ENCODE peak calls at places on chromosome 1, in seven cellular contexts. B is cardiac muscle cell, W is nephron progenitor cell, R is endothelial cell, A is uterus, L is right atrium auricular region, X is PC-3. P is an unnamed sample.

GRCh38 chr1:246418565-246419312 is 88.3 kb downstream of the SMYD3 start:
- DNase-seq in X (no peak), L (no peak), A (no peak), B (no peak), R (no peak), W (no peak), P (no peak)

GRCh38 chr1:17438176-17438976 is 1.1 kb downstream of the RCC2 start:
- DNase-seq in X (peak), B (peak), L (no peak), W (peak), A (peak), R (peak), P (no peak)

GRCh38 chr1:15950763-15951295 is 25.1 kb downstream of the ZBTB17 start:
- DNase-seq in R (no peak), B (no peak), X (no peak), W (no peak), A (peak), L (peak), P (no peak)

GRCh38 chr1:201042663-201043461 is 19.3 kb upstream of the KIF21B start:
- DNase-seq in X (peak), W (peak), B (peak), A (peak), R (peak), L (peak), P (no peak)

GRCh38 chr1:171769171-171769570 is 12.3 kb upstream of the METTL13 start:
- DNase-seq in A (no peak), W (no peak), L (no peak), X (no peak), R (no peak), B (no peak), P (no peak)

GRCh38 chr1:46401964-46402626 is 8.0 kb downstream of the FAAH start:
- DNase-seq in X (peak), R (no peak), W (no peak), B (no peak), A (peak), L (peak), P (no peak)

GRCh38 chr1:236534164-236534651 is 10.4 kb downstream of the LGALS8 start:
- DNase-seq in B (no peak), R (no peak), A (no peak), X (peak), W (no peak), L (no peak), P (no peak)

GRCh38 chr1:199173356-199173755 is 534.5 kb downstream of the PTPRC start:
- DNase-seq in L (no peak), B (no peak), W (no peak), A (no peak), X (no peak), R (no peak), P (no peak)

GRCh38 chr1:19006837-19007271 is 50.4 kb upstream of the IFFO2 start:
- DNase-seq in A (no peak), L (no peak), X (no peak), B (no peak), R (no peak), W (no peak), P (no peak)

GRCh38 chr1:224059897-224060462 is 53.9 kb upstream of the FBXO28 start:
- DNase-seq in L (no peak), A (no peak), B (no peak), X (no peak), R (no peak), W (no peak), P (no peak)

GRCh38 chr1:153565529-153566374 is at the start of gene S100A2:
- DNase-seq in A (peak), B (no peak), W (no peak), R (no peak), X (peak), L (peak), P (no peak)

GRCh38 chr1:29431138-29431537 is 194.8 kb downstream of the PTPRU start:
- DNase-seq in A (no peak), W (no peak), L (no peak), X (no peak), R (no peak), B (no peak), P (no peak)
- TF ChIP-seq CTCF in A (no peak), W (no peak), L (no peak), X (no peak), R (no peak), B (no peak), P (no peak)

DNA sequence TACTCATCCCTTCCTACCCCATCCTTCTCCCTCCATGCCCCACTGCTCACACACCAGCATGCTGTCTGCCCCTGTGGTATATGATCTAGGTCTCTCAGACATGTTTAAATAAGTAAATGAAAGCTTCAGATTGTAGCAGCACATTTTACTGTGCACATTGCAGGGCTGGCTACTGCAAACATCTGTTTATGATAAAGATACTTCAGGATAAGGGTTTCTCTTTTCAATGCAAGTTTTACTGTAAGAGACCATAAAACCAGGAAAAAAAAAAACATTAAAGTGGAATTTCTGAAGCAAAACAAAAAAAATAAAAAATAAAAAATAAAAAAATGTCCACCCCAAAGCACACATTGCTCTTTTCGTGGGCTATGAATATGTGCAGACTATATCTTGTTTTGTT is 184.4 kb downstream of the USH2A start:
- DNase-seq in X (no peak), R (no peak), B (no peak), L (no peak), W (no peak), A (no peak), P (no peak)
- TF ChIP-seq CTCF in X (no peak), R (no peak), B (no peak), L (no peak), W (no peak), A (no peak), P (no peak)

GRCh38 chr1:102796429-102796828 is 311.9 kb downstream of the COL11A1 start:
- DNase-seq in W (no peak), A (no peak), L (no peak), X (no peak), R (no peak), B (no peak), P (no peak)

GRCh38 chr1:102790997-102791396 is 317.3 kb downstream of the COL11A1 start:
- DNase-seq in R (no peak), X (peak), B (no peak), A (no peak), W (no peak), L (no peak), P (no peak)
- TF ChIP-seq CTCF in R (no peak), X (no peak), B (peak), A (no peak), W (no peak), L (no peak), P (peak)

DNA sequence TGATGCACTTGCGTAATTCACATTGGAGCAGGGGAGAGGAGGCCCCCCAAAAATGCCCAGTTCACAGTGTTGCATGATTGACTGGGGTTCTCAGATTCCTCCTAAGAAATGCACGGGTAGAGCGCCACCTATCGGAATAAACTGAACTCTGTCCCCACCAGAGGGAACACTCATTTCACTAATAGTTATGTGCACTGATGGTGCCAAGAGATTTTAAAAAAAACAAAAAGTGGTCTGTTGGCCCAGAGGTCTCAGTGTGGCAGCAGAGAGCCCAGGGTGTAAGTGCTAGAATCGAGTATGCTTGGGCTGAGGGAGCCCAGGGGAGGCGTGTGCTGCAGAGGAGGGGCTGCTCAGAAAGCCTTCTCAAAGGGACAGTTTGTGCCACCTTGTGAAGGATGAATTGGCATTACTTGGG is 6.9 kb downstream of the PINK1 start:
- DNase-seq in R (peak), W (peak), L (no peak), A (peak), X (peak), B (peak), P (no peak)
- TF ChIP-seq CTCF in R (peak), W (peak), L (peak), A (peak), X (peak), B (peak), P (peak)

GRCh38 chr1:35115459-35116383 is 36.5 kb downstream of the ZMYM1 start:
- DNase-seq in B (no peak), R (no peak), A (no peak), W (no peak), L (no peak), X (peak), P (no peak)

GRCh38 chr1:35111106-35111505 is 31.9 kb downstream of the ZMYM1 start:
- DNase-seq in L (no peak), R (no peak), X (peak), A (no peak), W (no peak), B (no peak), P (no peak)

DNA sequence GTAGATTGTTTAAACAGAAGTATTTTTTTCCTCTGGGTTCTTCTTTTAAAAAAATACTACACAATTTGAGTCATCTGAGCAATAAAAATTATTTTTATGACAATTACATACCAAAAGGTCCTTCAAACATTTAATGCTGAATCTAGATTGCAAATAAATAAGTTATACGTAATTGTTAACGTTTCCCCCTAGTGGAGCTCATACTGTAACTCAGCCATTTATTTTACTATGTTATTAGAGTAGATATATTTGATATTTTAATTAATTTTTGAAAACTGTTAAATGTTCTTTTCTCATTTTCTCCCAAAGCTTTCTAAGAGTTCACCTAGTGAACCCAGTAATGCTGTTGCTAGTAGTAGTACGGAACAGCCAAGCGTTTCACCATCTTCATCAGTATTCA is 33.5 kb downstream of the ZMYM1 start:
- DNase-seq in L (no peak), B (no peak), R (no peak), W (no peak), X (peak), A (no peak), P (no peak)
- TF ChIP-seq CTCF in L (no peak), B (peak), R (peak), W (no peak), X (peak), A (no peak), P (peak)

GRCh38 chr1:31880957-31881697 is 57.0 kb downstream of the PTP4A2 start:
- DNase-seq in W (no peak), R (no peak), L (no peak), A (no peak), X (peak), B (no peak), P (no peak)
- TF ChIP-seq CTCF in W (no peak), R (no peak), L (no peak), A (no peak), X (no peak), B (no peak), P (no peak)

DNA sequence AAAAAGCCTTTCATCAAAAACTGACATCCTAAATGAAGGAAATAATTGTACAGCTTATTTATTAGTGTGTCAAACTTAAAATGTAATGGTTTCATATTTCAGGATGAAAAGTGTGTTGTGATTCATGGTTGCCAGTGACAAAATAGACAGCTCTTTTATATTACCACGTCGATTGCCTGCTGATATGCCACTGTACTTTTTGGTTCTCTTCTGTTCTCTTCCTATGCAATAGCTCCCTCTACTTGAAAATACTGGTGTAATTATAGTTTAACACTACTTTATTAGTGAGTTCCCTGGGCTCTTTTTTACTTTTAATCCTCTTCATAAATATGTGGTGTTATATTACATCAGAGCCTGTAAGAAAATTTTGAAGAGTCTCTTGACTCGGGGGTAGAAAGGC is 111.3 kb downstream of the PATJ start:
- DNase-seq in X (peak), A (no peak), B (no peak), W (no peak), R (no peak), L (no peak), P (no peak)
- TF ChIP-seq CTCF in X (peak), A (peak), B (peak), W (no peak), R (no peak), L (peak), P (peak)

DNA sequence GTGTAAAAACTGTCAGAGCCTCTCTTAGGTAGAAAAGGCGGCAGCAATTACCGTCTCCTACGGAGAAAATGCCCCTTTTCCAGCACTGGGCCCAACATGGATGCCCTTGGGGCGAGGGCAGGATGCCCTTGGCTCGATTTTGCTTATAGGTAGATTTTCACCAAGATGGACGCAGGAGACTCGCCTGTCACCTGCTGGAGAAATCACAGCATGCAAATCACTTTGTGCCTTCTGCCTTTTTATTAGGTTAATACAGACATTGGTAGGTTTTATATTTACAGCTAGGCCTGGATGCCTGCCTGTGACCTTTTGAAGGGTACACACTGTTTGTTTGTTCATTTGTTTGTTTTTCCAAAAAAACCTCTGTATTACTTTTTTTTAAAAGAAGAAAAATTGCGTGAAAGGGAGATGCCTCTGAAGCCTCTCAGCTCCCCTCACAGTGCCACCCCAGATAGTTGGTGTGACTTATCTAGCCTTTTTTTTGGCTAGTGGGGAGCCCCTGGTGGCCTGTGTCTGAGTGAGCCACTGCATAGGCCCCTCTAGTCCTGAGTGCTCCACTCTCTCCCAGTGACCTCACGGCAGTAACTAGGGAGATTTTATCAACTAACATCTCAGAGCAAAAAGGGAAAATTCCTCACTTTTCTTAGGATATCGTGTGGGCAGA is 2.5 kb downstream of the ATP1B1 start:
- DNase-seq in A (no peak), R (no peak), X (peak), L (no peak), B (peak), W (no peak), P (no peak)
- TF ChIP-seq CTCF in A (peak), R (no peak), X (peak), L (peak), B (peak), W (no peak), P (peak)

DNA sequence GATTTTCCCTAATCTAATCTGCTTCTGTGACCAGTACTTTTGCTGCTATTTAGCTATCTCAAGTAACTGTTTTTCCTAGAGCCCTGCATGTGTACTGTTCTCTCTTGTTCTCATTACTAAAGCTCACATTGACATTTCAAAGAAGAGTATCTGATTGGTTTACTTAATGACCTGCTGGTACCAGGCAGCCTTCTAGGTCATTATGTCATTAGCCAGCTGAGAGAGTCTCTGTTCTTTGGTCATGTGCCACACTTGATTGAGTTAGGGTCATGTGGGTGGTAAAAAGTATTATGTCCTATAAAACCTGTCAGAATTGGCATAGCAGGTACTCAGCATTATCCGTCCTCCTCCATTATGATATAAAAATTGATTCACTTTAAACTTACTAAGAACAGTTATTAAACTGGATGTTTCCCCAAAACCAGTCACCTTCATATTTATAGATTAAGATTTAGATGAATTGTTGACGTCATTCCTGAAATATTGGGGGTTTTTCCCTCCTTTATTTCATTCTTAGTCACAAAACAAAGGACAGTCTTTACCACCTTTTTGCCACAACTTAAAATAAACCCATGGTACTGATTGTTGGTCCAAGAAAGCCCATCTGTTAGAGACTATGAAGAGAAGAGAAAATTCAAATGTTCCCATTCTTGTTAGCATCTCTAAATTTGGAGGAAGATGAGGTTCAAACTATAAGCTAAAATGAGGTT is 22.2 kb downstream of the FNDC5 start:
- DNase-seq in B (no peak), A (no peak), X (no peak), W (no peak), R (no peak), L (no peak), P (no peak)
- TF ChIP-seq CTCF in B (no peak), A (no peak), X (no peak), W (no peak), R (no peak), L (no peak), P (no peak)

P was measured in chondrocyte.